ENCODE peak calls at places on chromosome 10, in ten cellular contexts. I is pancreas, G is astrocyte of the spinal cord, W is GM13976, R is AG09309, B is B cell, Y is nephron progenitor cell, N is GM12865, F is LNCaP clone FGC, U is psoas muscle. A is an unnamed sample.

GRCh38 chr10:125003901-125004467 is 62.1 kb downstream of the ZRANB1 start:
- DNase-seq in I (peak; percentile 6), G (no peak), W (no peak), R (no peak), B (no peak), Y (no peak), N (no peak), F (no peak), U (no peak), A (no peak)

GRCh38 chr10:1631282-1631681 is 106.0 kb downstream of the ADARB2 start:
- DNase-seq in I (no peak), G (no peak), W (no peak), R (no peak), B (no peak), Y (no peak), N (no peak), F (no peak), U (no peak), A (no peak)

GRCh38 chr10:133150656-133151055 is 9.4 kb upstream of the KNDC1 start:
- DNase-seq in I (no peak), G (no peak), W (no peak), R (no peak), B (no peak), Y (no peak), N (no peak), F (no peak), U (no peak), A (no peak)

GRCh38 chr10:118503192-118503591 is 92.3 kb downstream of the PRLHR start:
- DNase-seq in I (no peak), G (no peak), W (no peak), R (no peak), B (no peak), Y (no peak), N (no peak), F (no peak), U (no peak), A (no peak)

GRCh38 chr10:43292745-43293676 is 26.1 kb upstream of the RASGEF1A start:
- DNase-seq in I (peak; percentile 65), G (peak; percentile 42), W (peak; percentile 71), R (peak; percentile 11), B (peak; percentile 55), Y (peak; percentile 39), N (peak; percentile 53), F (peak; percentile 13), U (peak; percentile 39), A (no peak)

GRCh38 chr10:120940299-120940900 is 89.2 kb downstream of the WDR11 start:
- DNase-seq in I (no peak), G (no peak), W (no peak), R (no peak), B (no peak), Y (no peak), N (no peak), F (no peak), U (no peak), A (no peak)

GRCh38 chr10:63120554-63120953 is 12.6 kb upstream of the NRBF2 start:
- DNase-seq in I (no peak), G (peak; percentile 87), W (no peak), R (peak; percentile 87), B (no peak), Y (no peak), N (no peak), F (no peak), U (peak; percentile 27), A (no peak)

GRCh38 chr10:31836569-31837406 is 91.8 kb downstream of the ARHGAP12 start:
- DNase-seq in I (no peak), G (peak; percentile 48), W (peak; percentile 37), R (no peak), B (no peak), Y (peak; percentile 8), N (peak; percentile 73), F (no peak), U (no peak), A (no peak)

GRCh38 chr10:132700168-132701098 is 85.5 kb downstream of the NKX6-2 start:
- DNase-seq in I (no peak), G (peak; percentile 38), W (no peak), R (no peak), B (no peak), Y (no peak), N (no peak), F (no peak), U (no peak), A (no peak)

GRCh38 chr10:7756360-7756992 is 31.3 kb downstream of the KIN start:
- DNase-seq in I (peak; percentile 58), G (peak; percentile 24), W (peak; percentile 27), R (no peak), B (no peak), Y (no peak), N (peak; percentile 37), F (peak; percentile 62), U (no peak), A (no peak)

GRCh38 chr10:103145860-103146466 is 47.1 kb downstream of the NT5C2 start:
- DNase-seq in I (peak; percentile 73), G (peak; percentile 83), W (no peak), R (peak; percentile 81), B (no peak), Y (no peak), N (no peak), F (peak; percentile 31), U (peak; percentile 58), A (no peak)

GRCh38 chr10:92844746-92845145 is 3.6 kb upstream of the EXOC6 start:
- DNase-seq in I (no peak), G (no peak), W (no peak), R (no peak), B (no peak), Y (no peak), N (no peak), F (no peak), U (no peak), A (no peak)

GRCh38 chr10:100828744-100829102 is 83.3 kb downstream of the PAX2 start:
- DNase-seq in I (peak; percentile 26), G (no peak), W (peak; percentile 76), R (no peak), B (peak; percentile 87), Y (peak; percentile 52), N (peak; percentile 14), F (no peak), U (no peak), A (no peak)

GRCh38 chr10:100825946-100826660 is 80.7 kb downstream of the PAX2 start:
- DNase-seq in I (no peak), G (no peak), W (peak; percentile 62), R (no peak), B (peak; percentile 77), Y (peak; percentile 47), N (no peak), F (no peak), U (no peak), A (no peak)

GRCh38 chr10:100827819-100828743 is 82.7 kb downstream of the PAX2 start:
- DNase-seq in I (peak; percentile 58), G (no peak), W (peak; percentile 78), R (no peak), B (peak; percentile 77), Y (peak; percentile 79), N (peak; percentile 27), F (no peak), U (peak; percentile 42), A (peak; percentile 35)

GRCh38 chr10:100826661-100826982 is 81.2 kb downstream of the PAX2 start:
- DNase-seq in I (no peak), G (no peak), W (no peak), R (no peak), B (no peak), Y (no peak), N (no peak), F (no peak), U (no peak), A (no peak)

GRCh38 chr10:100826983-100827818 is 81.8 kb downstream of the PAX2 start:
- DNase-seq in I (peak; percentile 67), G (no peak), W (peak; percentile 74), R (no peak), B (peak; percentile 81), Y (peak; percentile 56), N (no peak), F (no peak), U (no peak), A (peak; percentile 29)
- TF ChIP-seq CTCF in I (peak; percentile 21), G (peak; percentile 21), W (peak; percentile 23), R (no peak), B (peak; percentile 19), Y (no peak), N (no peak), F (peak; percentile 48), U (peak; percentile 20), A (peak; percentile 37)

DNA sequence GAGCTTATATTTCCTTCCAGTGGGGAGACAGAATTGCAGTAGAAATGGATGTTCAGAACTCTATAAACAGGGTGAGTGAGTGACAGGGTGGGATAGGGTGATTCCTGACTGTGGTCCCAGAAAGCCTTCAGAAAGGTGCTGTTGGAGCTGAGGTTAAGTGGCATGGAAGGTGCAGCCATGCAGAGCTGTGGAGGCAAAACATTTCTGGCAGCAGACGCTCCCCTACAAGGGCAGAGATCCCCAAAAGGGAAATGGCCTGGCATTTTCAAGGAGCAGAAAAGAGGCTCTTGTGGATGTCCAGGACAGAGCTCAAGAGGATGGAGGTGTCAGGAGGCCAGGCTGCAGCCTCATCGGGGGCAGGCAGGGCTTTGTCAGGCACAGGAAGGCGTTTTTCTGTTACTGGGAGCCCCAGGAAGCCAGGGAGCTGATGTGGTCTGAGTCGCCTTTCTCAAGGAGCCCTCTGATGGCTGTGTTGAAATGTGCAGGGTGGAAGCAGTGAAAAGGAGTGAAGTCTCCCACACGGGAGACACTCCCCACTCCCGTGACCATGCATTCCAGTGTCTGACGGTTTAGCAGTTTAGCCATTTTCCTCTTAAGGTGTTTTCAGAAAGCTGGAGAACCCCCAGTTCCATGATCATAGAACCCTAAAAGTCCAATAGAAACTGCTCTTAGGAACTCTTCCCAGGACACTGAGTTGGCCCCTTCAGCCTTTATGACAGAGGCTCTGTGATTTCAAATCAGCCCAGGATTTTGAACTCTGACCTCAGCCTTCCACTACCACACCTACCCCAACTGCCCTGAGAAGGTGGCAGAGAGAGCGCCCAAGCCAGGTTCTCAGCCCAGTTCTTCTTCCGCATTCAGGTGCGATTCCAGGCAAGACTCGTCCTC is 96.2 kb downstream of the C10orf105 start:
- DNase-seq in I (no peak), G (peak; percentile 27), W (no peak), R (no peak), B (no peak), Y (peak; percentile 25), N (no peak), F (no peak), U (no peak), A (no peak)
- TF ChIP-seq CTCF in I (no peak), G (peak; percentile 47), W (no peak), R (peak; percentile 40), B (no peak), Y (no peak), N (no peak), F (peak; percentile 6), U (no peak), A (no peak)

GRCh38 chr10:117074621-117075020 is 63.4 kb downstream of the VAX1 start:
- DNase-seq in I (no peak), G (no peak), W (no peak), R (no peak), B (no peak), Y (no peak), N (no peak), F (peak; percentile 31), U (no peak), A (no peak)
- TF ChIP-seq CTCF in I (no peak), G (no peak), W (no peak), R (no peak), B (no peak), Y (no peak), N (no peak), F (peak; percentile 80), U (no peak), A (no peak)

DNA sequence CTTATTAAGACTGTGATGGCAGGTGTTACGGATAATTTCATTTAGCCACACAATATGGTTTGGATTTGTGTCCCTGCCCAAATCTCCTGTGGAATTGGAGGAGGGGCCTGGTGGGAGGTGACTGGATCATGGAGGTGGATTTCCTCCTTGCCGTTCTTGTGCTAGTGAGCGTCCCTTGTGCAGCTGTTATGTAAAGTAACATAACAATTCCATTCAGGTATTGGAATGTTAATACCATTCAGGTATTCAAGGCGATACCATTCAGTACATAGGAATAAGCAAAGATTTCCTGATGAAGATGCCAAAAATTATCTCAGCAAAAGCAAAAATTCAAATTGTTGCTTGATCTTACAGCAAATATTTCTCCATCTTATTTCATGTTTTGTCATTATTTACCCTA is 32.5 kb upstream of the PLXDC2 start:
- DNase-seq in I (no peak), G (no peak), W (no peak), R (no peak), B (no peak), Y (no peak), N (no peak), F (no peak), U (no peak), A (no peak)
- TF ChIP-seq CTCF in I (no peak), G (no peak), W (no peak), R (no peak), B (no peak), Y (no peak), N (no peak), F (no peak), U (no peak), A (no peak)